ENCODE peak calls at places on chromosome 17, in nine cellular contexts. Z, T, F, N, J, U, X, G and P are unnamed samples.
A peak's percentile ranks its signal among the peaks of the same experiment; 100 is the strongest.

GRCh38 chr17:57562231-57562630 is 182.9 kb downstream of the CCDC182 start:
- DNase-seq in N (no peak), U (no peak), T (no peak), Z (no peak), G (no peak), J (no peak), X (no peak), F (no peak), P (no peak)

GRCh38 chr17:82402865-82403264 is 15.3 kb upstream of the HEXD start:
- DNase-seq in J (no peak), G (no peak), X (no peak), N (no peak), U (no peak), Z (no peak), F (no peak), T (no peak), P (no peak)

GRCh38 chr17:43200127-43200526 is 11.5 kb upstream of the TMEM106A start:
- DNase-seq in T (no peak), U (no peak), J (no peak), X (no peak), G (no peak), Z (peak; percentile 11), N (no peak), F (no peak), P (no peak)

GRCh38 chr17:78779848-78780247 is 2.2 kb downstream of the CYTH1 start:
- DNase-seq in X (no peak), F (no peak), Z (no peak), G (no peak), N (no peak), U (no peak), T (peak; percentile 39), J (no peak), P (no peak)

GRCh38 chr17:66276328-66276937 is 26.0 kb upstream of the PRKCA start:
- DNase-seq in X (peak; percentile 66), F (peak; percentile 87), Z (peak; percentile 50), U (peak; percentile 15), N (peak; percentile 58), T (peak; percentile 67), G (no peak), J (no peak), P (no peak)

GRCh38 chr17:81832608-81833159 is 407 bp downstream of the MCRIP1 start:
- DNase-seq in X (peak; percentile 18), U (peak; percentile 25), Z (no peak), G (no peak), J (no peak), F (peak; percentile 22), N (no peak), T (peak; percentile 21), P (no peak)

GRCh38 chr17:60390881-60391418 is 983 bp downstream of the USP32 start:
- DNase-seq in T (peak; percentile 41), J (no peak), X (no peak), Z (peak; percentile 70), U (peak; percentile 81), F (peak; percentile 54), G (peak; percentile 14), N (peak; percentile 45), P (no peak)

GRCh38 chr17:37689317-37689716 is 46.1 kb upstream of the DDX52 start:
- DNase-seq in U (no peak), J (no peak), Z (no peak), F (no peak), T (no peak), G (no peak), N (no peak), X (no peak), P (no peak)

GRCh38 chr17:28317965-28318758 is 838 bp upstream of the TMEM97 start:
- DNase-seq in G (no peak), J (no peak), T (no peak), U (peak; percentile 6), Z (no peak), F (no peak), X (no peak), N (no peak), P (no peak)

GRCh38 chr17:51703364-51704341 is 443.3 kb downstream of the UTP18 start:
- DNase-seq in J (no peak), X (peak; percentile 0), U (peak; percentile 26), F (peak; percentile 69), G (peak; percentile 21), N (no peak), T (peak; percentile 16), Z (peak; percentile 8), P (peak; percentile 72)

GRCh38 chr17:75646626-75646968 is 13.4 kb downstream of the SMIM5 start:
- DNase-seq in U (no peak), F (no peak), G (no peak), Z (no peak), X (no peak), J (no peak), T (no peak), N (no peak), P (no peak)

GRCh38 chr17:50394711-50395110 is 2.6 kb downstream of the LRRC59 start:
- DNase-seq in J (no peak), X (no peak), F (no peak), N (no peak), Z (no peak), U (no peak), T (no peak), G (no peak), P (no peak)

GRCh38 chr17:32802306-32802705 is 74.6 kb downstream of the MYO1D start:
- DNase-seq in F (no peak), X (no peak), U (no peak), J (no peak), N (no peak), Z (no peak), T (no peak), G (no peak), P (no peak)

GRCh38 chr17:81471804-81472456 is 40.7 kb downstream of the ACTG1 start:
- DNase-seq in N (peak; percentile 80), U (peak; percentile 32), G (peak; percentile 93), F (peak; percentile 80), T (peak; percentile 29), J (no peak), X (peak; percentile 95), Z (peak; percentile 25), P (peak; percentile 4)

DNA sequence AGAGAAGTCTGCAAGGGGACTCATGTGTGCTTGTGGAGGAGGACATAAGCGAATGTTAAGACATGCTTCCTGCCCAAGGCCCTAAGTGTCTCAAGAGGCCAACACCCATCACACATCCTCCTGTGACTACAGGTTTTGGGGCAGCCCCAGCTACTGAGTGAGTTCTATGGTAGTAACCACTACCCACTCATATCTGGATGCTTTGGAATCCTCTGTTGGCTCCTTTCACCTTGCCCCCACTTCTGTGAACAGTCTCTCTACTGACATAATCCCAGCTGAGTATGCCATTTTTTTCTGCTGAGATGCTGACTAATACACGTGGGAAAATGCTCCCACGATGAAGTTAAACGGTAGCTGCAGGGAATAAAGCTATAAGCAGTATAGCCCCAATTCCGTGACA is 153.5 kb downstream of the VPS53 start:
- DNase-seq in J (no peak), T (peak; percentile 48), Z (peak; percentile 19), U (peak; percentile 50), X (no peak), F (peak; percentile 32), G (no peak), N (no peak), P (no peak)
- H3K4me3 ChIP-seq in J (no peak overlapping the region), T (no peak overlapping the region), Z (no peak overlapping the region), U (no peak overlapping the region), X (no peak overlapping the region), F (no peak overlapping the region), G (no peak overlapping the region), N (no peak overlapping the region), P (no peak overlapping the region)

DNA sequence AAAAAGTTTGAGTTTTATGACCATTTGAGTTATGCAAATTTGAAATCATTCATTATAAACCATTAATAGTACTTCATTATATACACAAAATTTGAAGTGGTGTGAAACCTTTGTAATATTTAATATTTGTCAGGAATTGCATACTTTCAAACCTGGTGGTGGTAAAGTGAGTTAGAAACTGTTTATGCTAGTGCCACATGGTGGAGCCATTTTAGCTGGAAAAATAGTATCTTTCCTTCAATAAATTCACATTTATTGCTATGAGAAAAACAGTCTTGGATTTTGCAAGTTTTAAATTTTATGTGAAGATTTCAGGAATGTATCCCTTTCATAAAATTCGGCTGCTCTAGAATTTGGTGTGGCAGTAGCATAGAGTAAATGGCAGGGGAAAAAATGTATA is 7.3 kb upstream of the BLMH start:
- DNase-seq in J (no peak), G (no peak), Z (peak; percentile 42), F (peak; percentile 47), U (peak; percentile 15), T (peak; percentile 11), N (peak; percentile 34), X (no peak), P (no peak)
- TF ChIP-seq CTCF in J (no peak), G (no peak), Z (peak; percentile 39), F (peak; percentile 52), U (peak; percentile 8), T (peak; percentile 45), N (peak; percentile 67), X (peak; percentile 29), P (peak; percentile 48)

DNA sequence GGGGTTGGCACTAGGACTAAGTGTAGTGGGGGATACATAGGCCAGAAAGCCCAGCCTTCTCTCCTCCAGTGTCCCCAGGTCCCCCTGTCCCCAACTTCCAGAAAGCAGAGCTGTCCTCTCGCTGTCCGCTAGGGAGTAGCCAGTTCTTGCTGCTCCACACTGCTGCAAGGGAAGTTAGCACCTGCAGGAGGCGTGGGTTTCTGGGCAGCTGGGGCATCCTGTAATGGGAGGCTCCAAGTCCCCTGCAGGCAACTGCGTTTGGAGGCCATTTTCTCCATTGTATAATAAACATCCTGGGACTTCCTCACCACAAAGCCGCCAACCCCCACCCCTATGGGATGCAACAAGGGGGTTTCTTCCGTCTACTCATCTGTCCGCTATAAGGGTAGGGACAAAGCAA is 1.7 kb downstream of the RPRML start:
- DNase-seq in J (peak; percentile 31), F (no peak), G (no peak), T (peak; percentile 61), N (peak; percentile 89), Z (peak; percentile 27), X (no peak), U (no peak), P (no peak)
- H3K4me3 ChIP-seq in J (no peak overlapping the region), F (no peak overlapping the region), G (no peak overlapping the region), T (no peak overlapping the region), N (no peak overlapping the region), Z (no peak overlapping the region), X (no peak overlapping the region), U (no peak overlapping the region), P (no peak overlapping the region)

GRCh38 chr17:2075336-2076056 is 20.6 kb downstream of the HIC1 start:
- DNase-seq in T (no peak), X (no peak), J (no peak), N (no peak), Z (peak; percentile 79), U (no peak), F (peak; percentile 56), G (peak; percentile 76), P (no peak)
- TF ChIP-seq CTCF in T (no peak), X (peak; percentile 3), J (no peak), N (no peak), Z (peak; percentile 6), U (no peak), F (peak; percentile 15), G (peak; percentile 18), P (no peak)

DNA sequence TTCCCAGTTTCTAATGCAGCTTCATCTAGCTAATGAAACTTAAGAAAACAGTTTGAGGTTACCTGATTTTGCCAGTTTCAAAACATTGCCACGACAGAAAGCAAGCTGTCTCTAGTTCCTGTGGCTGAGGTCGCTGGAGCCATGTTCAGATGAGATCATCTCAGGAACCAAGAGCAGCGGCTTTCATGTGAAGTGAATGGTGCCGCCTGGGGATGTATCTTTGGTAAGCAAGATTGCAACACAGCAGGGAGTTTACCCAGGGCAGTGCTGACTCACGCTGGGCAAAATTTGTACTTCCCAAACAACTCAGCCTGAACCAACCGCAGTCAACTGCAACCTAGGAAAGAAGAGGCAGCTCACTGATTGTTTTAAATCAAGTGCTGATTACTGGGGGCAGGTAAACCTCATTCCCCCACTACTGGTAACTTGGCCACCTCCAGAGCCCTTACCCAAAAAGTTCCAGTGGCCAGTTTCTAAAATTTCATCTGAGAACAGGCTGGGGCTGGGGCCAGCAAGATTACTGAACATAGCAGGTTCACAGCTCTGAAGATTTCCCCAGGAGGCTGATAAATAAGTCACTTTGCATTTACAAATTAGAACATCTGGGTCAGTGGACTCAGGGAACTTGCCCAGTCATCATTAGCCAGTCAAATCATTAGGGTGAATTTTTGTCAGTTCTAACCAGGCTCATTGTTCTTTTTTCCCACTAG is at the start of gene RFFL:
- DNase-seq in J (peak; percentile 99), T (peak; percentile 100), N (peak; percentile 99), X (peak; percentile 97), G (peak; percentile 92), U (peak; percentile 95), F (peak; percentile 97), Z (peak; percentile 96), P (peak; percentile 94)
- H3K4me3 ChIP-seq in J (no peak within 1 kb of the TSS), T (no peak within 1 kb of the TSS), N (peak within 1 kb of the TSS; percentile 38), X (peak within 1 kb of the TSS; percentile 41), G (peak within 1 kb of the TSS; percentile 16), U (no peak within 1 kb of the TSS), F (peak within 1 kb of the TSS; percentile 44), Z (no peak within 1 kb of the TSS), P (no peak within 1 kb of the TSS)